ENCODE peak calls at places on chromosomes 16 and 17, in five cellular contexts. One of them, this sample, is unnamed.
A peak's percentile ranks its signal among the peaks of the same experiment; 100 is the strongest.

GRCh38 chr16:50635505-50636392 is 45.4 kb downstream of the SNX20 start:
- DNase-seq in H9: peak; percentile 54
- DNase-seq in neural progenitor cell: no peak
- DNase-seq in mammary epithelial cell: no peak
- DNase-seq in MM.1S: no peak
- DNase-seq in this sample: peak; percentile 29

GRCh38 chr17:66466933-66467367 is 164.5 kb downstream of the PRKCA start:
- DNase-seq in H9: peak; percentile 23
- DNase-seq in neural progenitor cell: no peak
- DNase-seq in mammary epithelial cell: peak; percentile 98
- DNase-seq in MM.1S: peak; percentile 24
- DNase-seq in this sample: no peak

GRCh38 chr17:44996304-44996703 is 28.2 kb upstream of the C1QL1 start:
- DNase-seq in H9: no peak
- DNase-seq in neural progenitor cell: no peak
- DNase-seq in mammary epithelial cell: no peak
- DNase-seq in MM.1S: no peak
- DNase-seq in this sample: no peak

GRCh38 chr17:32174889-32175288 is 32.6 kb downstream of the RHOT1 start:
- DNase-seq in H9: no peak
- DNase-seq in neural progenitor cell: no peak
- DNase-seq in mammary epithelial cell: no peak
- DNase-seq in MM.1S: no peak
- DNase-seq in this sample: no peak

GRCh38 chr17:43994272-43995149 is 9.9 kb upstream of the NAGS start:
- DNase-seq in H9: peak; percentile 86
- DNase-seq in neural progenitor cell: peak; percentile 86
- DNase-seq in mammary epithelial cell: peak; percentile 28
- DNase-seq in MM.1S: peak; percentile 57
- DNase-seq in this sample: peak; percentile 52

GRCh38 chr17:50261051-50261915 is 13.0 kb upstream of the TMEM92 start:
- DNase-seq in H9: no peak
- DNase-seq in neural progenitor cell: no peak
- DNase-seq in mammary epithelial cell: no peak
- DNase-seq in MM.1S: no peak
- DNase-seq in this sample: no peak

GRCh38 chr16:29694384-29695195 is 15.6 kb downstream of the QPRT start:
- DNase-seq in H9: no peak
- DNase-seq in neural progenitor cell: no peak
- DNase-seq in mammary epithelial cell: no peak
- DNase-seq in MM.1S: no peak
- DNase-seq in this sample: no peak

GRCh38 chr16:13453325-13453724 is 466.6 kb upstream of the ERCC4 start:
- DNase-seq in H9: no peak
- DNase-seq in neural progenitor cell: no peak
- DNase-seq in mammary epithelial cell: peak; percentile 81
- DNase-seq in MM.1S: no peak
- DNase-seq in this sample: no peak

DNA sequence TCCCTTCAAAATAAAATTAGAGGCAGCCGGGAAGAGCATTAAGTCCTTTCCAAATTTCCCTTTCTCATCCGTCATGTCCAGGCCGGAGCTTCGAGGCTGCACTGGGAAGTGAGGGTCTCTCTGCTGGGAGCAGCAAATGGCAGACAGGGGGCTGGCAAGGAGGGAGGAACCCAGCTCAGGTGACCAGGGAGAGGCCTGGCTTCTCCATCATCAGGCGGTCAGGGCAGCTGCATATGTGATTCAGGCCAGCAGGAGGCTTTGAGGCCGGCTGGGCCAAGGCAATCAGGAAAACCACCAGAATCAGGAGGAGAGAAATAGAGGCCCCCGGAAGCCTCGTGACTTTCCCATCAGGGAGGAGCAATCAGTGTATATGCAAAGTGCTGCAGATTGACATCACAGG is 85.0 kb upstream of the RPL38 start:
- DNase-seq in H9: peak; percentile 98
- DNase-seq in neural progenitor cell: peak; percentile 79
- DNase-seq in mammary epithelial cell: no peak
- DNase-seq in MM.1S: no peak
- DNase-seq in this sample: no peak
- TF ChIP-seq CTCF in H9: peak; percentile 65
- TF ChIP-seq CTCF in neural progenitor cell: peak; percentile 51
- TF ChIP-seq CTCF in mammary epithelial cell: no peak
- TF ChIP-seq CTCF in MM.1S: no peak
- TF ChIP-seq CTCF in this sample: no peak

GRCh38 chr17:9907131-9907530 is 2.1 kb upstream of the RCVRN start:
- DNase-seq in H9: no peak
- DNase-seq in neural progenitor cell: no peak
- DNase-seq in mammary epithelial cell: no peak
- DNase-seq in MM.1S: no peak
- DNase-seq in this sample: no peak

GRCh38 chr17:9906616-9907015 is 1.5 kb upstream of the RCVRN start:
- DNase-seq in H9: no peak
- DNase-seq in neural progenitor cell: no peak
- DNase-seq in mammary epithelial cell: no peak
- DNase-seq in MM.1S: no peak
- DNase-seq in this sample: no peak

GRCh38 chr17:9904277-9905077 is 594 bp downstream of the RCVRN start:
- DNase-seq in H9: no peak
- DNase-seq in neural progenitor cell: no peak
- DNase-seq in mammary epithelial cell: no peak
- DNase-seq in MM.1S: no peak
- DNase-seq in this sample: no peak

GRCh38 chr17:9905078-9905415 is at the start of gene RCVRN:
- DNase-seq in H9: no peak
- DNase-seq in neural progenitor cell: no peak
- DNase-seq in mammary epithelial cell: no peak
- DNase-seq in MM.1S: no peak
- DNase-seq in this sample: no peak

DNA sequence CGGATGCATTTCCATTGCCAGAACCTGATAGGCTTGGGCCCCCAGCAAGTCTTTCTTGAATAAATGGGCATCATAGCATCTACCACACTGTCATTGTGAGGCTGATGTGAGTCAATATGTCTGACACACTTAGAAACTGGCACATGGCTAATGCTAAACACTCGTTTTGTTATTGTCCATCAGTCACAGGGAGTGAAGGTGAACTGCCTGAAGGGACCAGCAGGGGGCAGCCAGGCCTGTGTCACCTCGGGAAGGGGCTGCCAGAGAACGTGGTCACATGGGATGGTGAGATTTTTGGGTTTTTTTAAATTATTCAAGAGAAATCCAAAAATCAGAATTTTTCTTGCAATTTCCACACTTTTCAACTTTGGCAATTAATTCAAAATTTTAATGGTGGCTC is 831 bp upstream of the RCVRN start:
- DNase-seq in H9: peak; percentile 79
- DNase-seq in neural progenitor cell: peak; percentile 66
- DNase-seq in mammary epithelial cell: no peak
- DNase-seq in MM.1S: no peak
- DNase-seq in this sample: peak; percentile 10
- H2AFZ ChIP-seq in H9: no peak overlapping the region
- H2AFZ ChIP-seq in neural progenitor cell: no peak overlapping the region
- H2AFZ ChIP-seq in mammary epithelial cell: no peak overlapping the region
- H2AFZ ChIP-seq in MM.1S: no peak overlapping the region
- H2AFZ ChIP-seq in this sample: no peak overlapping the region

DNA sequence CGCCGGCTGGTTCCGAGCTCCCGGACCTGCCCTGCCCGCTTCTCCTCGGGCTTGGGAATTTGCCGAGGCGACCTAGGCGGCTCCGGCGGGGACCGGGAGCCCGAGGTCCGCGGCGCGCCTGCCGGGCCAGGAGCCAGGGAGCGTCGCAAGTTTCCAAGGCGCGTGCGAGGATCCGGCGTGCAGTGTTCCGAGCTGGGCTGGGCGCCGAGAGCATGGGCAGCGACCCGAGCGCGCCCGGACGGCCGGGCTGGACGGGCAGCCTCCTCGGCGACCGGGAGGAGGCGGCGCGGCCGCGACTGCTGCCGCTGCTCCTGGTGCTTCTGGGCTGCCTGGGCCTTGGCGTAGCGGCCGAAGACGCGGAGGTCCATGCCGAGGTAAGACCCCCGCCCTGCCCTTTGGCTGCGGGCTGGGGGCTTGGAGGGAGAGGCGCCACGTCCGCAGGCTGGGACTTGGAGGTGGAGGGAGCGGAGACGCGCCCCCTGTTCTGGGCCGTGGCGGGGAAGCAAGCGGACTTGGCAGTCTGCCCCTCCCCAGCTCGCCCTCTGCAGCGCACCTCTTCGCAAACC is 668 bp downstream of the MMP15 start:
- DNase-seq in H9: no peak
- DNase-seq in neural progenitor cell: peak; percentile 65
- DNase-seq in mammary epithelial cell: peak; percentile 59
- DNase-seq in MM.1S: no peak
- DNase-seq in this sample: no peak
- H3K27ac ChIP-seq in H9: no peak overlapping the region
- H3K27ac ChIP-seq in neural progenitor cell: no peak overlapping the region
- H3K27ac ChIP-seq in mammary epithelial cell: no peak overlapping the region
- H3K27ac ChIP-seq in MM.1S: no peak overlapping the region
- H3K27ac ChIP-seq in this sample: no peak overlapping the region

GRCh38 chr17:561118-561517 is 153.5 kb downstream of the VPS53 start:
- DNase-seq in H9: no peak
- DNase-seq in neural progenitor cell: no peak
- DNase-seq in mammary epithelial cell: peak; percentile 61
- DNase-seq in MM.1S: no peak
- DNase-seq in this sample: no peak
- TF ChIP-seq CTCF in H9: no peak
- TF ChIP-seq CTCF in neural progenitor cell: no peak
- TF ChIP-seq CTCF in mammary epithelial cell: no peak
- TF ChIP-seq CTCF in MM.1S: no peak
- TF ChIP-seq CTCF in this sample: no peak

DNA sequence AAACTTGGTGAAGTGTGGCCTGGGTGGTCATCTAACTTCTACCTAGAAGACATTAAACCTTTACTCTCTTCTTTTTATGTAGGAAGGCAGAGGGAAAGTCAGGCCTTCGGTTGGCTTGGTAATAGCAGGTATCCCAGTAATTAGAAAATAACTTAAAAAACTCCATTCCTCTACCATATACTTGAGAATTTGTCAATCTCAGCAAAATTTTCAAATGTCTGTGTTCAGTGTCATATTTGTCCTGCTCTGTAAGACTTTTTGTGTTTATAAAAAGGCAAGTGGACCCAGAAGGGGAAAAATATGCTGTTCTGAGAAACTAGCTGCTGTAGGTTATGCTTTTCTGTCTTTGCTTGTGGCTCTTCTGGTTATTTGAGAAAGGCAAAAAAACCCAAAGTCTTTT is 5.8 kb downstream of the HMOX2 start:
- DNase-seq in H9: no peak
- DNase-seq in neural progenitor cell: no peak
- DNase-seq in mammary epithelial cell: no peak
- DNase-seq in MM.1S: no peak
- DNase-seq in this sample: no peak
- H2AFZ ChIP-seq in H9: no peak overlapping the region
- H2AFZ ChIP-seq in neural progenitor cell: no peak overlapping the region
- H2AFZ ChIP-seq in mammary epithelial cell: no peak overlapping the region
- H2AFZ ChIP-seq in MM.1S: no peak overlapping the region
- H2AFZ ChIP-seq in this sample: no peak overlapping the region

GRCh38 chr17:76544123-76544915 is 4.5 kb downstream of the PRCD start:
- DNase-seq in H9: peak; percentile 42
- DNase-seq in neural progenitor cell: no peak
- DNase-seq in mammary epithelial cell: no peak
- DNase-seq in MM.1S: no peak
- DNase-seq in this sample: no peak
- H3K27ac ChIP-seq in H9: no peak overlapping the region
- H3K27ac ChIP-seq in neural progenitor cell: no peak overlapping the region
- H3K27ac ChIP-seq in mammary epithelial cell: no peak overlapping the region
- H3K27ac ChIP-seq in MM.1S: no peak overlapping the region
- H3K27ac ChIP-seq in this sample: no peak overlapping the region

GRCh38 chr16:68367034-68367433 is 56.2 kb downstream of the PRMT7 start:
- DNase-seq in H9: peak; percentile 78
- DNase-seq in neural progenitor cell: peak; percentile 76
- DNase-seq in mammary epithelial cell: no peak
- DNase-seq in MM.1S: no peak
- DNase-seq in this sample: peak; percentile 62
- TF ChIP-seq CTCF in H9: peak; percentile 79
- TF ChIP-seq CTCF in neural progenitor cell: peak; percentile 65
- TF ChIP-seq CTCF in mammary epithelial cell: peak; percentile 34
- TF ChIP-seq CTCF in MM.1S: peak; percentile 26
- TF ChIP-seq CTCF in this sample: peak; percentile 63